ENCODE peak calls at places on chromosome 1, in five cellular contexts. One of them, this sample, is unnamed.

GRCh38 chr1:159746676-159747075 is 32.3 kb upstream of the CRP start:
- DNase-seq in stimulated activated naive CD4-positive, alpha-beta T cell: no peak
- DNase-seq in NCI-H1105: no peak
- DNase-seq in tibial artery: no peak
- DNase-seq in NCI-H1092 treated with DMSO at 0.1 percent for 48 hours: no peak
- DNase-seq in this sample: no peak

GRCh38 chr1:118158918-118159317 is 26.1 kb downstream of the SPAG17 start:
- DNase-seq in NCI-H1092 treated with DMSO at 0.1 percent for 48 hours: no peak
- DNase-seq in stimulated activated naive CD4-positive, alpha-beta T cell: no peak
- DNase-seq in tibial artery: no peak
- DNase-seq in NCI-H1105: no peak
- DNase-seq in this sample: no peak

GRCh38 chr1:213337025-213337678 is 286.1 kb downstream of the RPS6KC1 start:
- DNase-seq in stimulated activated naive CD4-positive, alpha-beta T cell: no peak
- DNase-seq in NCI-H1105: no peak
- DNase-seq in NCI-H1092 treated with DMSO at 0.1 percent for 48 hours: no peak
- DNase-seq in tibial artery: no peak
- DNase-seq in this sample: no peak

GRCh38 chr1:6104631-6105030 is 58.9 kb downstream of the KCNAB2 start:
- DNase-seq in NCI-H1092 treated with DMSO at 0.1 percent for 48 hours: no peak
- DNase-seq in NCI-H1105: no peak
- DNase-seq in tibial artery: no peak
- DNase-seq in stimulated activated naive CD4-positive, alpha-beta T cell: no peak
- DNase-seq in this sample: no peak

GRCh38 chr1:167601442-167602380 is 28.3 kb upstream of the RCSD1 start:
- DNase-seq in tibial artery: peak
- DNase-seq in NCI-H1092 treated with DMSO at 0.1 percent for 48 hours: no peak
- DNase-seq in NCI-H1105: no peak
- DNase-seq in stimulated activated naive CD4-positive, alpha-beta T cell: no peak
- DNase-seq in this sample: no peak

GRCh38 chr1:227944931-227945890 is 2.5 kb downstream of the WNT9A start:
- DNase-seq in NCI-H1105: no peak
- DNase-seq in NCI-H1092 treated with DMSO at 0.1 percent for 48 hours: peak
- DNase-seq in tibial artery: peak
- DNase-seq in stimulated activated naive CD4-positive, alpha-beta T cell: no peak
- DNase-seq in this sample: peak

GRCh38 chr1:203273206-203273868 is 32.0 kb upstream of the BTG2 start:
- DNase-seq in NCI-H1105: peak
- DNase-seq in tibial artery: peak
- DNase-seq in NCI-H1092 treated with DMSO at 0.1 percent for 48 hours: peak
- DNase-seq in stimulated activated naive CD4-positive, alpha-beta T cell: peak
- DNase-seq in this sample: peak

GRCh38 chr1:63928197-63929105 is 154.6 kb downstream of the ROR1 start:
- DNase-seq in NCI-H1105: no peak
- DNase-seq in stimulated activated naive CD4-positive, alpha-beta T cell: no peak
- DNase-seq in NCI-H1092 treated with DMSO at 0.1 percent for 48 hours: no peak
- DNase-seq in tibial artery: peak
- DNase-seq in this sample: no peak

GRCh38 chr1:172147541-172147940 is 272.9 kb upstream of the C1orf105 start:
- DNase-seq in NCI-H1105: no peak
- DNase-seq in tibial artery: no peak
- DNase-seq in NCI-H1092 treated with DMSO at 0.1 percent for 48 hours: no peak
- DNase-seq in stimulated activated naive CD4-positive, alpha-beta T cell: no peak
- DNase-seq in this sample: no peak